ENCODE peak calls at places on chromosomes 5 and 9, in nine cellular contexts. G is PC-3, S is right lobe of liver, I is body of pancreas, Z is tibial nerve, J is upper lobe of right lung, Y is fibroblast of lung, C is mucosa of descending colon, U is ovary. N is an unnamed sample. For H3K36me3, the result is how much of the 10 kb centered on the place peaks cover.

GRCh38 chr5:77380636-77381035 is 111.5 kb downstream of the WDR41 start:
- DNase-seq in S (no peak), U (no peak), Z (no peak), C (no peak), G (no peak), I (no peak), J (no peak), Y (no peak), N (no peak)

GRCh38 chr9:23733495-23734078 is 92.5 kb downstream of the ELAVL2 start:
- DNase-seq in S (no peak), U (no peak), Y (no peak), J (no peak), C (no peak), I (no peak), G (peak), Z (no peak), N (no peak)

GRCh38 chr5:6461793-6462650 is 13.4 kb downstream of the UBE2QL1 start:
- DNase-seq in Z (no peak), G (no peak), C (no peak), J (no peak), I (no peak), U (no peak), S (no peak), Y (no peak), N (no peak)

GRCh38 chr5:138441221-138441620 is 2.4 kb downstream of the REEP2 start:
- DNase-seq in I (no peak), J (peak), S (no peak), C (no peak), G (no peak), U (no peak), Z (no peak), Y (no peak), N (no peak)

GRCh38 chr5:15598294-15598902 is 98.4 kb downstream of the FBXL7 start:
- DNase-seq in G (peak), U (no peak), C (peak), Y (no peak), Z (peak), I (no peak), J (no peak), S (no peak), N (peak)

GRCh38 chr5:32542216-32543059 is 42.9 kb upstream of the SUB1 start:
- DNase-seq in C (no peak), S (no peak), G (peak), Y (peak), Z (no peak), J (no peak), U (no peak), I (no peak), N (no peak)

GRCh38 chr9:133703571-133704399 is 34.4 kb downstream of the SARDH start:
- DNase-seq in C (no peak), I (no peak), U (peak), G (no peak), Y (no peak), S (no peak), J (peak), Z (no peak), N (no peak)

GRCh38 chr9:16003785-16004184 is 450.9 kb downstream of the CCDC171 start:
- DNase-seq in I (no peak), Y (no peak), G (no peak), J (no peak), U (no peak), C (no peak), S (no peak), Z (no peak), N (no peak)

GRCh38 chr5:60410427-60410826 is 289.5 kb downstream of the DEPDC1B start:
- DNase-seq in C (no peak), U (no peak), Y (peak), J (no peak), I (no peak), G (no peak), S (no peak), Z (no peak), N (no peak)

GRCh38 chr9:33467526-33467925 is 6.2 kb downstream of the NOL6 start:
- DNase-seq in C (no peak), J (peak), Z (no peak), U (peak), I (no peak), Y (no peak), S (peak), G (no peak), N (no peak)

GRCh38 chr5:59529286-59529685 is 364.2 kb downstream of the PDE4D start:
- DNase-seq in U (no peak), C (no peak), S (no peak), I (no peak), Y (no peak), Z (no peak), J (no peak), G (no peak), N (no peak)

GRCh38 chr5:116671211-116671736 is 96.7 kb upstream of the SEMA6A start:
- DNase-seq in Z (no peak), U (no peak), S (no peak), G (no peak), C (no peak), Y (no peak), J (no peak), I (no peak), N (no peak)

GRCh38 chr9:15329539-15330109 is 22.6 kb upstream of the TTC39B start:
- DNase-seq in Y (no peak), S (no peak), C (no peak), U (no peak), G (no peak), I (no peak), Z (no peak), J (no peak), N (no peak)

GRCh38 chr5:168967882-168968620 is 332.9 kb downstream of the SLIT3 start:
- DNase-seq in J (no peak), Z (no peak), Y (no peak), C (no peak), G (no peak), I (no peak), U (no peak), S (no peak), N (no peak)

GRCh38 chr9:93649610-93650261 is 73.4 kb downstream of the PHF2 start:
- DNase-seq in C (no peak), G (no peak), Y (no peak), J (peak), Z (no peak), I (no peak), S (no peak), U (peak), N (no peak)

GRCh38 chr5:64587370-64587769 is 81.6 kb downstream of the RGS7BP start:
- DNase-seq in Z (no peak), G (no peak), S (no peak), U (no peak), I (no peak), J (no peak), Y (no peak), C (no peak), N (no peak)

GRCh38 chr5:96997265-96997859 is 61.5 kb downstream of the LNPEP start:
- DNase-seq in J (no peak), G (peak), Z (peak), C (peak), U (no peak), I (peak), Y (peak), S (no peak), N (peak)

GRCh38 chr5:168106008-168106761 is 185.3 kb upstream of the WWC1 start:
- DNase-seq in S (no peak), G (peak), Y (peak), Z (no peak), U (no peak), C (no peak), I (no peak), J (no peak), N (peak)

DNA sequence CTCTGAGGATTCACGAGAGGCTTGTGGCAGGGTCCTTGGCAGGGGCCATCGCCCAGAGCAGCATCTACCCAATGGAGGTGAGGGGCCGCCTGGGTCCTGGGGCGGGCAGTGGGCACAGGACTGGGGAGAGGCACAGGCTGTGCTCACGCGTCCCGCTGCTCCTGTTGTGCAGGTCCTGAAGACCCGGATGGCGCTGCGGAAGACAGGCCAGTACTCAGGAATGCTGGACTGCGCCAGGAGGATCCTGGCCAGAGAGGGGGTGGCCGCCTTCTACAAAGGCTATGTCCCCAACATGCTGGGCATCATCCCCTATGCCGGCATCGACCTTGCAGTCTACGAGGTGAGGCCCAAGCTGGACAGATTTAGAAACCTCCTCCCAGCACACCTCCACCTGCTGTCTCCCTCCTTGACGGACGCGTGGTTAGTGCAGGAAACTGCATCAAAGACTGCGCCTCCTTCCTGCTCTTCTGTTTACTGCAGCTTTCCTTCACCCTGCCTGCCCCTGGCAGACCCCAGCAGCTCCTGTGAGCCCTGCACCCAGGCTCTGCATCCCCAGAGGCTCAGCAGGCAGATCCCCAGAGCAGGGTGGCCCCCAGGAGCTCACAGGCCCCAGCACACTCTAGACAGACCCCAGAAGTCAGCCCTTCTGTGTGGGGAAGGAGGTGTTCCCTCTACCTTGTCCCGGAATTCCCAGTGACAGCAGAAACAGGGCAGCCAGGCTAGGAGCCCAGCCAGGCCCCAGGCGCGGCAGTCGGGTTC is 21.2 kb downstream of the PTGES2 start:
- DNase-seq in J (no peak), C (no peak), S (no peak), U (no peak), G (no peak), I (no peak), Z (no peak), Y (no peak), N (no peak)
- H3K36me3 ChIP-seq in J (half or more), C (under half), S (under half), U (under half), G (under half), I (under half), Z (under half), Y (half or more), N (half or more)

DNA sequence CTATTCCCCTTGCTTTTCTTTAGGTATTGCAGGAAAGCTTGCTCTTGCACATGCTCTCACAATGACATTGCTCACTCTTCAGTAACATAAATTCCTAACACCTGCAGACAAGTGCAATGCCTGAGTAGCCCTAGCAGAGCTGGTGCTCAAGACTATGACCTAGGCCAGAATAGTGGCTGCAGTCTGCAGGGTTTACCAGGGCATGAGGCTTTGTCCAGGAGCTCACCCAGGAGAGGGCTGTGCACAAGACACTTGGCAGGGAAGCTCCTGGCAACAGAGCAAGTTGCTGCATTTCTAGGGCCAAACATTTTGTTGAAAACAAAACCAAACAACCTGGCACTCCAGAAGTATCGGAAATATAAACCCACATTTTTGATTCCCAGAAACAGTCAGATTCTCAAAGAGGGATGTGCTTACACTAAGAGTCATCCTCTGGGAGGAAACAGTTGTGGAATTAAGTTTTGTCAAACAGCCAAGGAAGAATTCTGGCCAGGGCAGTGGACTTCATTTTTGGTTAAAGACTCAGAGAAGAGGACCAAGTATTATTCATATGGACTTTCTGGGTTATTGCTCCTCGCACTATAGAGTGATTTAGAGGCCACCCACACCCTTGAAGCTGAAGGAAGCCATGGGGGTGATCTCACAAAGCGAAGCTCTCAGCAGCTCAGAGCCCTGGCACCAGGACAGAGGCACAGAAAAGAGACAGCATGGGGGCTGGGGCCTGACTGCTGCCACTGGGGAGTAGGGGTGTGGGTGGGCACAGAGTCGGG is 44.9 kb downstream of the MACROH2A1 start:
- DNase-seq in S (no peak), C (no peak), U (no peak), Y (peak), I (no peak), J (no peak), Z (no peak), G (peak), N (peak)
- H3K36me3 ChIP-seq in S (under half), C (under half), U (under half), Y (under half), I (under half), J (half or more), Z (under half), G (under half), N (under half)

GRCh38 chr9:129008469-129008965 is 19.6 kb downstream of the SH3GLB2 start:
- DNase-seq in C (no peak), G (no peak), U (no peak), J (peak), I (no peak), S (peak), Z (no peak), Y (no peak), N (no peak)

GRCh38 chr9:129005336-129005997 is 22.7 kb downstream of the SH3GLB2 start:
- DNase-seq in Z (no peak), I (no peak), G (no peak), C (no peak), Y (no peak), U (no peak), S (peak), J (peak), N (no peak)

GRCh38 chr9:129007035-129007765 is 20.9 kb downstream of the SH3GLB2 start:
- DNase-seq in C (no peak), U (peak), J (peak), S (peak), Z (peak), G (no peak), I (peak), Y (no peak), N (no peak)

GRCh38 chr9:129007766-129008468 is 20.2 kb downstream of the SH3GLB2 start:
- DNase-seq in S (peak), G (peak), C (no peak), U (no peak), I (no peak), J (peak), Y (no peak), Z (no peak), N (no peak)

DNA sequence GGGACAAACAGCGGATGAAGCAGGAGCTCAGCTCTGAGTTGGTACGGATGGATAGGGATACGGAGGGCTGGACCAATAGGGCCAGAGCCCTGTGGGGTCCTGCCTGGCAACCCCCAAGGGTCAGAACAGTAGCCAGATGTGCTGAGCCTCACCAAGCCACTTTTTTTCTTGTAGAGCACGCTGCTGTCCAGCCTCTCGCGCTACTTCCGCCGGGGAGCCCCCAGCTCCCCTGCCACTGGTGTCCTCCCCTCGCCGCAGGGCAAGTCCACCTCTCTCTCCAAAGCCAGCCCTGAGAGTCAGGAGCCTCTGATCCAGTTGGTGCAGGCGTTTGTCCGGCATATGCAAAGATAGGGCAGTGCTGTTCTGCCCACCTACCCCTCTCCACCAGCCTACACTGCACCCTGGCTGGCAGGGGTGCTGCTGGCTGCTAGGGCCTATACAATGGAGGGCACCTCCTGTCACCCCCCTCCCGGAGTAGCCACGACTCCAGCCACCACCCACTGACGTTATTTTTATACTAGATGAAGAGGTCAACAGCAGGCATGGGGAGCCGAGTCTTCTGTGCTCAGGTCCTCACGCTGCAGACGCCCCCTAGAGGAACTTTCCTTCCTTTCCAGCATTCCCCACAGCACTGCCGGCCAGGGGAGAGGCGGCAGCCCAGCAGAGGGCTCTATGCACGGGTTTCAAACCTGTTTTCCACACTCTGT is 21.6 kb downstream of the SH3GLB2 start:
- DNase-seq in Z (peak), U (peak), C (peak), S (peak), Y (peak), G (peak), I (peak), J (peak), N (peak)
- H3K36me3 ChIP-seq in Z (under half), U (under half), C (under half), S (under half), Y (under half), G (under half), I (under half), J (half or more), N (half or more)

DNA sequence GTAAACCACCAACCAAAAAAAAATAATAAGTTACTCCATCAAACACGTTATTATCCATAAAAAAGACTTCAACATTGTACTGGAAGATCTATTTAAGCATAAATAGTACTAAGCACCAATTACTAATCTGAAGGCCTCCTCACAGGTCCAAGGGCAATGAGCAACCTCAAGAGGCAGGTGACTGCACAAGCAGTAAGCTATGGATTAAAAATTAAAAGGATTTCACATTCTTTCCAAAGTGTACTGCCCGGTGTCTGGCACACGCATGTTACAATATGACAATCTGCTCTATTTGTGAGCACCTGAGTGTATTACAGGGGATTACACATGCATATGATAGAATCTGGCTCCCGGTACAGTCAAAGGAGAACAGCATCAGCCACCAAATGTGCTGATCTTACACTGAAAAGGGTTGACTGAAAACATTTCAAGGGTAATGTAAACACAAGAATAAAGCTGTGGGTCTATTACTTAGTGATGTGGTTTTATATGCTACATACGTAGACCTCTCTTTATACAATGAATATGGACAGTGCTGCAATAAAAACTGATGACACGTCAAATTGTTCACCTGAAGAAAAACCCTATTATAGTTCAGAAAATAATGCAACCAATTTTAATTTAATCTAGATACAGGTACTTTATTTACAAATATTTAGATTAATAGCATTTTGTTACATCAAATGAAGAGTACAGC is 22.8 kb downstream of the RAB14 start:
- DNase-seq in G (no peak), Z (no peak), I (peak), S (peak), C (no peak), U (no peak), Y (no peak), J (no peak), N (no peak)
- H3K36me3 ChIP-seq in G (under half), Z (under half), I (under half), S (under half), C (under half), U (under half), Y (under half), J (half or more), N (half or more)